ENCODE peak calls at places on chromosomes 1 and 21, in seven cellular contexts. One of them, this sample, is unnamed.

GRCh38 chr1:221331263-221332183 is 410.4 kb downstream of the DUSP10 start:
- DNase-seq in T-helper 9 cell: no peak
- DNase-seq in germinal center: no peak
- DNase-seq in LoVo: no peak
- DNase-seq in GM23338: no peak
- DNase-seq in epithelial cell of esophagus: peak; percentile 72
- DNase-seq in SHP77 treated with DMSO at 0.1 percent for 48 hours: no peak
- DNase-seq in this sample: no peak

GRCh38 chr1:156889802-156890585 is 3.5 kb upstream of the PEAR1 start:
- DNase-seq in T-helper 9 cell: peak; percentile 43
- DNase-seq in germinal center: peak; percentile 55
- DNase-seq in LoVo: peak; percentile 77
- DNase-seq in GM23338: peak; percentile 96
- DNase-seq in epithelial cell of esophagus: peak; percentile 76
- DNase-seq in SHP77 treated with DMSO at 0.1 percent for 48 hours: peak; percentile 74
- DNase-seq in this sample: no peak

GRCh38 chr1:51061231-51061943 is 40.6 kb upstream of the C1orf185 start:
- DNase-seq in T-helper 9 cell: no peak
- DNase-seq in germinal center: no peak
- DNase-seq in LoVo: no peak
- DNase-seq in GM23338: no peak
- DNase-seq in epithelial cell of esophagus: peak; percentile 42
- DNase-seq in SHP77 treated with DMSO at 0.1 percent for 48 hours: no peak
- DNase-seq in this sample: no peak

GRCh38 chr1:41633764-41634163 is 149.3 kb upstream of the EDN2 start:
- DNase-seq in T-helper 9 cell: no peak
- DNase-seq in germinal center: no peak
- DNase-seq in LoVo: no peak
- DNase-seq in GM23338: no peak
- DNase-seq in epithelial cell of esophagus: no peak
- DNase-seq in SHP77 treated with DMSO at 0.1 percent for 48 hours: no peak
- DNase-seq in this sample: no peak

GRCh38 chr21:45551316-45551715 is 9.1 kb upstream of the SLC19A1 start:
- DNase-seq in T-helper 9 cell: no peak
- DNase-seq in germinal center: no peak
- DNase-seq in LoVo: peak; percentile 19
- DNase-seq in GM23338: no peak
- DNase-seq in epithelial cell of esophagus: peak; percentile 83
- DNase-seq in SHP77 treated with DMSO at 0.1 percent for 48 hours: no peak
- DNase-seq in this sample: no peak

GRCh38 chr1:10210841-10211804 is 753 bp downstream of the KIF1B start:
- DNase-seq in T-helper 9 cell: peak; percentile 3
- DNase-seq in germinal center: peak; percentile 18
- DNase-seq in LoVo: peak; percentile 82
- DNase-seq in GM23338: peak; percentile 77
- DNase-seq in epithelial cell of esophagus: peak; percentile 95
- DNase-seq in SHP77 treated with DMSO at 0.1 percent for 48 hours: no peak
- DNase-seq in this sample: peak; percentile 45

GRCh38 chr1:107748529-107748928 is 216.5 kb downstream of the VAV3 start:
- DNase-seq in T-helper 9 cell: no peak
- DNase-seq in germinal center: no peak
- DNase-seq in LoVo: peak; percentile 12
- DNase-seq in GM23338: peak; percentile 51
- DNase-seq in epithelial cell of esophagus: peak; percentile 51
- DNase-seq in SHP77 treated with DMSO at 0.1 percent for 48 hours: peak; percentile 10
- DNase-seq in this sample: no peak

GRCh38 chr1:66214901-66215300 is 319.1 kb upstream of the SGIP1 start:
- DNase-seq in T-helper 9 cell: no peak
- DNase-seq in germinal center: no peak
- DNase-seq in LoVo: no peak
- DNase-seq in GM23338: no peak
- DNase-seq in epithelial cell of esophagus: no peak
- DNase-seq in SHP77 treated with DMSO at 0.1 percent for 48 hours: no peak
- DNase-seq in this sample: no peak

GRCh38 chr1:2258122-2258812 is 30.1 kb downstream of the SKI start:
- DNase-seq in T-helper 9 cell: no peak
- DNase-seq in germinal center: no peak
- DNase-seq in LoVo: no peak
- DNase-seq in GM23338: no peak
- DNase-seq in epithelial cell of esophagus: peak; percentile 78
- DNase-seq in SHP77 treated with DMSO at 0.1 percent for 48 hours: no peak
- DNase-seq in this sample: no peak

GRCh38 chr1:177328251-177328650 is 157.5 kb downstream of the BRINP2 start:
- DNase-seq in T-helper 9 cell: no peak
- DNase-seq in germinal center: no peak
- DNase-seq in LoVo: no peak
- DNase-seq in GM23338: no peak
- DNase-seq in epithelial cell of esophagus: peak; percentile 6
- DNase-seq in SHP77 treated with DMSO at 0.1 percent for 48 hours: no peak
- DNase-seq in this sample: no peak

GRCh38 chr1:66156144-66156543 is 363.4 kb downstream of the PDE4B start:
- DNase-seq in T-helper 9 cell: no peak
- DNase-seq in germinal center: no peak
- DNase-seq in LoVo: no peak
- DNase-seq in GM23338: no peak
- DNase-seq in epithelial cell of esophagus: no peak
- DNase-seq in SHP77 treated with DMSO at 0.1 percent for 48 hours: no peak
- DNase-seq in this sample: no peak

GRCh38 chr21:46655230-46655629 is 19.8 kb downstream of the PRMT2 start:
- DNase-seq in T-helper 9 cell: no peak
- DNase-seq in germinal center: no peak
- DNase-seq in LoVo: no peak
- DNase-seq in GM23338: no peak
- DNase-seq in epithelial cell of esophagus: no peak
- DNase-seq in SHP77 treated with DMSO at 0.1 percent for 48 hours: no peak
- DNase-seq in this sample: no peak

GRCh38 chr1:29120367-29120766 is 3.3 kb downstream of the TMEM200B start:
- DNase-seq in T-helper 9 cell: no peak
- DNase-seq in germinal center: no peak
- DNase-seq in LoVo: no peak
- DNase-seq in GM23338: no peak
- DNase-seq in epithelial cell of esophagus: no peak
- DNase-seq in SHP77 treated with DMSO at 0.1 percent for 48 hours: no peak
- DNase-seq in this sample: no peak

GRCh38 chr1:194568610-194569009 is 1382.2 kb upstream of the B3GALT2 start:
- DNase-seq in T-helper 9 cell: no peak
- DNase-seq in germinal center: no peak
- DNase-seq in LoVo: no peak
- DNase-seq in GM23338: peak; percentile 28
- DNase-seq in epithelial cell of esophagus: peak; percentile 18
- DNase-seq in SHP77 treated with DMSO at 0.1 percent for 48 hours: no peak
- DNase-seq in this sample: no peak

GRCh38 chr1:154006136-154006535 is 15.6 kb downstream of the RPS27 start:
- DNase-seq in T-helper 9 cell: no peak
- DNase-seq in germinal center: no peak
- DNase-seq in LoVo: no peak
- DNase-seq in GM23338: no peak
- DNase-seq in epithelial cell of esophagus: no peak
- DNase-seq in SHP77 treated with DMSO at 0.1 percent for 48 hours: no peak
- DNase-seq in this sample: peak; percentile 18

GRCh38 chr21:46191257-46191685 is 7.0 kb upstream of the SPATC1L start:
- DNase-seq in T-helper 9 cell: no peak
- DNase-seq in germinal center: no peak
- DNase-seq in LoVo: no peak
- DNase-seq in GM23338: no peak
- DNase-seq in epithelial cell of esophagus: peak; percentile 75
- DNase-seq in SHP77 treated with DMSO at 0.1 percent for 48 hours: no peak
- DNase-seq in this sample: peak; percentile 36

GRCh38 chr1:188022661-188023060 is 1193.9 kb downstream of the PLA2G4A start:
- DNase-seq in T-helper 9 cell: no peak
- DNase-seq in germinal center: no peak
- DNase-seq in LoVo: no peak
- DNase-seq in GM23338: no peak
- DNase-seq in epithelial cell of esophagus: no peak
- DNase-seq in SHP77 treated with DMSO at 0.1 percent for 48 hours: no peak
- DNase-seq in this sample: no peak

GRCh38 chr1:216600730-216601426 is 122.4 kb downstream of the ESRRG start:
- DNase-seq in T-helper 9 cell: no peak
- DNase-seq in germinal center: peak; percentile 14
- DNase-seq in LoVo: peak; percentile 10
- DNase-seq in GM23338: peak; percentile 89
- DNase-seq in epithelial cell of esophagus: peak; percentile 70
- DNase-seq in SHP77 treated with DMSO at 0.1 percent for 48 hours: peak; percentile 51
- DNase-seq in this sample: peak; percentile 51

GRCh38 chr1:113429461-113430153 is 39.3 kb downstream of the MAGI3 start:
- DNase-seq in T-helper 9 cell: no peak
- DNase-seq in germinal center: no peak
- DNase-seq in LoVo: no peak
- DNase-seq in GM23338: no peak
- DNase-seq in epithelial cell of esophagus: no peak
- DNase-seq in SHP77 treated with DMSO at 0.1 percent for 48 hours: no peak
- DNase-seq in this sample: no peak

GRCh38 chr1:53454019-53454418 is 5.2 kb upstream of the DMRTB1 start:
- DNase-seq in T-helper 9 cell: no peak
- DNase-seq in germinal center: no peak
- DNase-seq in LoVo: no peak
- DNase-seq in GM23338: no peak
- DNase-seq in epithelial cell of esophagus: no peak
- DNase-seq in SHP77 treated with DMSO at 0.1 percent for 48 hours: no peak
- DNase-seq in this sample: no peak

GRCh38 chr1:192158181-192158580 is at the start of gene RGS18:
- DNase-seq in T-helper 9 cell: no peak
- DNase-seq in germinal center: peak; percentile 7
- DNase-seq in LoVo: no peak
- DNase-seq in GM23338: no peak
- DNase-seq in epithelial cell of esophagus: no peak
- DNase-seq in SHP77 treated with DMSO at 0.1 percent for 48 hours: no peak
- DNase-seq in this sample: no peak

GRCh38 chr1:168179411-168180147 is 817 bp downstream of the TIPRL start:
- DNase-seq in T-helper 9 cell: no peak
- DNase-seq in germinal center: peak; percentile 9
- DNase-seq in LoVo: no peak
- DNase-seq in GM23338: peak; percentile 11
- DNase-seq in epithelial cell of esophagus: peak; percentile 13
- DNase-seq in SHP77 treated with DMSO at 0.1 percent for 48 hours: no peak
- DNase-seq in this sample: no peak

GRCh38 chr1:78483903-78484302 is 6.9 kb upstream of the PTGFR start:
- DNase-seq in T-helper 9 cell: no peak
- DNase-seq in germinal center: no peak
- DNase-seq in LoVo: no peak
- DNase-seq in GM23338: peak; percentile 59
- DNase-seq in epithelial cell of esophagus: peak; percentile 35
- DNase-seq in SHP77 treated with DMSO at 0.1 percent for 48 hours: no peak
- DNase-seq in this sample: no peak

GRCh38 chr1:240092301-240093119 is 827 bp downstream of the FMN2 start:
- DNase-seq in T-helper 9 cell: no peak
- DNase-seq in germinal center: peak; percentile 5
- DNase-seq in LoVo: no peak
- DNase-seq in GM23338: peak; percentile 57
- DNase-seq in epithelial cell of esophagus: peak; percentile 12
- DNase-seq in SHP77 treated with DMSO at 0.1 percent for 48 hours: peak; percentile 27
- DNase-seq in this sample: no peak

GRCh38 chr1:244011251-244011650 is 39.8 kb upstream of the ZBTB18 start:
- DNase-seq in T-helper 9 cell: no peak
- DNase-seq in germinal center: no peak
- DNase-seq in LoVo: no peak
- DNase-seq in GM23338: peak; percentile 17
- DNase-seq in epithelial cell of esophagus: no peak
- DNase-seq in SHP77 treated with DMSO at 0.1 percent for 48 hours: no peak
- DNase-seq in this sample: peak; percentile 20

GRCh38 chr1:7680791-7681165 is 90.3 kb upstream of the VAMP3 start:
- DNase-seq in T-helper 9 cell: no peak
- DNase-seq in germinal center: no peak
- DNase-seq in LoVo: no peak
- DNase-seq in GM23338: peak; percentile 57
- DNase-seq in epithelial cell of esophagus: no peak
- DNase-seq in SHP77 treated with DMSO at 0.1 percent for 48 hours: no peak
- DNase-seq in this sample: no peak

GRCh38 chr1:22745675-22746585 is 35.3 kb downstream of the EPHB2 start:
- DNase-seq in T-helper 9 cell: no peak
- DNase-seq in germinal center: no peak
- DNase-seq in LoVo: peak; percentile 13
- DNase-seq in GM23338: no peak
- DNase-seq in epithelial cell of esophagus: peak; percentile 76
- DNase-seq in SHP77 treated with DMSO at 0.1 percent for 48 hours: no peak
- DNase-seq in this sample: no peak

GRCh38 chr1:151147132-151147503 is 687 bp upstream of the SEMA6C start:
- DNase-seq in T-helper 9 cell: no peak
- DNase-seq in germinal center: no peak
- DNase-seq in LoVo: no peak
- DNase-seq in GM23338: no peak
- DNase-seq in epithelial cell of esophagus: peak; percentile 69
- DNase-seq in SHP77 treated with DMSO at 0.1 percent for 48 hours: no peak
- DNase-seq in this sample: no peak

GRCh38 chr21:15669247-15669646 is 60.5 kb upstream of the USP25 start:
- DNase-seq in T-helper 9 cell: no peak
- DNase-seq in germinal center: no peak
- DNase-seq in LoVo: no peak
- DNase-seq in GM23338: no peak
- DNase-seq in epithelial cell of esophagus: no peak
- DNase-seq in SHP77 treated with DMSO at 0.1 percent for 48 hours: no peak
- DNase-seq in this sample: no peak

GRCh38 chr1:213982814-213983588 is 4.8 kb upstream of the PROX1 start:
- DNase-seq in T-helper 9 cell: no peak
- DNase-seq in germinal center: no peak
- DNase-seq in LoVo: no peak
- DNase-seq in GM23338: peak; percentile 84
- DNase-seq in epithelial cell of esophagus: no peak
- DNase-seq in SHP77 treated with DMSO at 0.1 percent for 48 hours: peak; percentile 51
- DNase-seq in this sample: no peak

GRCh38 chr1:226903819-226904710 is 33.6 kb downstream of the PSEN2 start:
- DNase-seq in T-helper 9 cell: no peak
- DNase-seq in germinal center: no peak
- DNase-seq in LoVo: no peak
- DNase-seq in GM23338: no peak
- DNase-seq in epithelial cell of esophagus: no peak
- DNase-seq in SHP77 treated with DMSO at 0.1 percent for 48 hours: no peak
- DNase-seq in this sample: peak; percentile 81

GRCh38 chr1:55646181-55646580 is 431.0 kb upstream of the USP24 start:
- DNase-seq in T-helper 9 cell: no peak
- DNase-seq in germinal center: no peak
- DNase-seq in LoVo: no peak
- DNase-seq in GM23338: no peak
- DNase-seq in epithelial cell of esophagus: peak; percentile 72
- DNase-seq in SHP77 treated with DMSO at 0.1 percent for 48 hours: no peak
- DNase-seq in this sample: no peak

GRCh38 chr1:214448536-214448935 is 102.9 kb downstream of the PTPN14 start:
- DNase-seq in T-helper 9 cell: no peak
- DNase-seq in germinal center: no peak
- DNase-seq in LoVo: no peak
- DNase-seq in GM23338: peak; percentile 41
- DNase-seq in epithelial cell of esophagus: no peak
- DNase-seq in SHP77 treated with DMSO at 0.1 percent for 48 hours: no peak
- DNase-seq in this sample: no peak

GRCh38 chr1:220918285-220918951 is 39.2 kb downstream of the HLX start:
- DNase-seq in T-helper 9 cell: no peak
- DNase-seq in germinal center: no peak
- DNase-seq in LoVo: no peak
- DNase-seq in GM23338: no peak
- DNase-seq in epithelial cell of esophagus: no peak
- DNase-seq in SHP77 treated with DMSO at 0.1 percent for 48 hours: peak; percentile 87
- DNase-seq in this sample: no peak

GRCh38 chr21:31397515-31397926 is 53.5 kb upstream of the TIAM1 start:
- DNase-seq in T-helper 9 cell: no peak
- DNase-seq in germinal center: no peak
- DNase-seq in LoVo: no peak
- DNase-seq in GM23338: no peak
- DNase-seq in epithelial cell of esophagus: no peak
- DNase-seq in SHP77 treated with DMSO at 0.1 percent for 48 hours: no peak
- DNase-seq in this sample: no peak

GRCh38 chr1:24391882-24392603 is 21.5 kb downstream of the STPG1 start:
- DNase-seq in T-helper 9 cell: peak; percentile 52
- DNase-seq in germinal center: peak; percentile 74
- DNase-seq in LoVo: peak; percentile 80
- DNase-seq in GM23338: peak; percentile 93
- DNase-seq in epithelial cell of esophagus: peak; percentile 72
- DNase-seq in SHP77 treated with DMSO at 0.1 percent for 48 hours: no peak
- DNase-seq in this sample: no peak

GRCh38 chr21:44436958-44437357 is 18.4 kb upstream of the LRRC3 start:
- DNase-seq in T-helper 9 cell: no peak
- DNase-seq in germinal center: no peak
- DNase-seq in LoVo: no peak
- DNase-seq in GM23338: no peak
- DNase-seq in epithelial cell of esophagus: no peak
- DNase-seq in SHP77 treated with DMSO at 0.1 percent for 48 hours: no peak
- DNase-seq in this sample: no peak

GRCh38 chr1:110161822-110162221 is 11.5 kb downstream of the SLC6A17 start:
- DNase-seq in T-helper 9 cell: no peak
- DNase-seq in germinal center: no peak
- DNase-seq in LoVo: no peak
- DNase-seq in GM23338: no peak
- DNase-seq in epithelial cell of esophagus: no peak
- DNase-seq in SHP77 treated with DMSO at 0.1 percent for 48 hours: no peak
- DNase-seq in this sample: no peak